ENCODE peak calls at places on chromosomes 7 and 10, in eight cellular contexts. U is fibroblast of lung; E is adrenal gland; X is DND-41; C is transverse colon; L is effector memory CD4-positive, alpha-beta T cell; Q is colonic mucosa; B is psoas muscle. J is an unnamed sample. For H3K9me3, the result is how much of the 10 kb centered on the place peaks cover.

GRCh38 chr7:19522486-19522885 is 186.4 kb downstream of the POLR1F start:
- DNase-seq in U (peak), E (no peak), X (no peak), C (no peak), L (no peak), Q (no peak), B (no peak), J (no peak)

GRCh38 chr10:96831867-96832720 is at the start of gene LCOR:
- DNase-seq in U (peak), E (peak), X (peak), C (peak), L (peak), Q (peak), B (peak), J (peak)

GRCh38 chr10:102523250-102524029 is 19.7 kb downstream of the SUFU start:
- DNase-seq in U (peak), E (peak), X (no peak), C (no peak), L (no peak), Q (no peak), B (peak), J (peak)

GRCh38 chr7:130281227-130281626 is 11.7 kb upstream of the CPA4 start:
- DNase-seq in U (peak), E (no peak), X (no peak), C (no peak), L (no peak), Q (no peak), B (no peak), J (no peak)

GRCh38 chr10:70985824-70986336 is 97.5 kb upstream of the PCBD1 start:
- DNase-seq in U (no peak), E (no peak), X (peak), C (peak), L (no peak), Q (peak), B (no peak), J (no peak)

GRCh38 chr7:105007298-105007697 is 6.7 kb upstream of the KMT2E start:
- DNase-seq in U (no peak), E (no peak), X (no peak), C (no peak), L (no peak), Q (no peak), B (no peak), J (no peak)

GRCh38 chr10:68668972-68669371 is 52.1 kb upstream of the CCAR1 start:
- DNase-seq in U (no peak), E (no peak), X (no peak), C (no peak), L (no peak), Q (no peak), B (no peak), J (no peak)

GRCh38 chr10:17214991-17215781 is 12.9 kb upstream of the VIM start:
- DNase-seq in U (peak), E (peak), X (no peak), C (no peak), L (no peak), Q (no peak), B (no peak), J (no peak)

GRCh38 chr7:138116156-138116555 is 39.9 kb downstream of the AKR1D1 start:
- DNase-seq in U (peak), E (no peak), X (no peak), C (no peak), L (no peak), Q (no peak), B (no peak), J (no peak)

GRCh38 chr7:112789453-112789823 is 755 bp downstream of the TMEM168 start:
- DNase-seq in U (no peak), E (no peak), X (no peak), C (no peak), L (no peak), Q (no peak), B (no peak), J (no peak)

GRCh38 chr10:27068217-27068891 is 31.9 kb downstream of the ANKRD26 start:
- DNase-seq in U (no peak), E (no peak), X (no peak), C (no peak), L (no peak), Q (no peak), B (no peak), J (no peak)

GRCh38 chr7:137978464-137979237 is 23.2 kb downstream of the CREB3L2 start:
- DNase-seq in U (peak), E (peak), X (no peak), C (peak), L (no peak), Q (no peak), B (peak), J (peak)

GRCh38 chr7:1033546-1034145 is 10.7 kb upstream of the GPR146 start:
- DNase-seq in U (no peak), E (no peak), X (no peak), C (no peak), L (peak), Q (no peak), B (no peak), J (no peak)

GRCh38 chr10:88004451-88004850 is 141.0 kb downstream of the PTEN start:
- DNase-seq in U (peak), E (no peak), X (no peak), C (no peak), L (no peak), Q (no peak), B (no peak), J (no peak)

GRCh38 chr10:102240467-102241036 is 760 bp downstream of the PITX3 start:
- DNase-seq in U (no peak), E (no peak), X (no peak), C (no peak), L (no peak), Q (no peak), B (peak), J (peak)

GRCh38 chr10:78529262-78529661 is 495.6 kb downstream of the RPS24 start:
- DNase-seq in U (no peak), E (no peak), X (no peak), C (no peak), L (no peak), Q (no peak), B (no peak), J (no peak)

DNA sequence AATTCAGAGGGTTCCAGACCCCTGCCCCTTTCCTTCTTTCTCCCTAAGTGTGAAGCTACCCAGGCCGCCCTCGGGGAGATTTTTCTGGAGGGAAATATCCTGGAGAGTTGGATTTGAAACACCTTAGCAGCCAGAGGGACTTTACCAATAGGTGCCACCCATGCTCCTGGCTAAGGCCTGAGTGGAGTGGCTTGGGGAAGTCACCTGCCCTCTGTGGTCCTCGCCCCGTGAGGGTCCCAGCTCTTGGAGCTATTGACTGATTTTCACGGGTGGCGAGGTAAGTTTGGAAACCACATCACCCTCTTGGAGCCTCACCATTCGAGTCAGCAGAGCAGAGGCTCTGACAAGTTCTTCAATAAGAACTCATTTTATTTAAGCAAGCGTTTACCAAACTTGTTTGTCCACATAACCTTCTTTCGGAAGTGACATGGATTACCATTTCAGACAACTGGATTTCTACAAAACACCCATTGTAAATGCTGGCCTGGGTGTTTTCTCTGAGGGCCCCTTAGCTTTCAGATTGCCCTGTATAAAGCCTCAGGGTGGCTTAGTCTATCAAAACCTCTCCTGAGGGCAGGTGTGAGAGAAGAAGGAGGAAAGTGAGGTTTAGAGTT is 20.4 kb downstream of the AQP1 start:
- DNase-seq in U (no peak), E (no peak), X (no peak), C (no peak), L (no peak), Q (peak), B (no peak), J (peak)
- H3K4me3 ChIP-seq in U (no peak), E (no peak), X (no peak), C (no peak), L (no peak), Q (no peak), B (peak), J (no peak)

GRCh38 chr7:159246702-159247480 is 102.2 kb upstream of the VIPR2 start:
- DNase-seq in U (no peak), E (no peak), X (no peak), C (no peak), L (no peak), Q (no peak), B (no peak), J (no peak)

GRCh38 chr7:159253657-159254056 is 109.0 kb upstream of the VIPR2 start:
- DNase-seq in U (no peak), E (no peak), X (peak), C (no peak), L (no peak), Q (no peak), B (no peak), J (no peak)

DNA sequence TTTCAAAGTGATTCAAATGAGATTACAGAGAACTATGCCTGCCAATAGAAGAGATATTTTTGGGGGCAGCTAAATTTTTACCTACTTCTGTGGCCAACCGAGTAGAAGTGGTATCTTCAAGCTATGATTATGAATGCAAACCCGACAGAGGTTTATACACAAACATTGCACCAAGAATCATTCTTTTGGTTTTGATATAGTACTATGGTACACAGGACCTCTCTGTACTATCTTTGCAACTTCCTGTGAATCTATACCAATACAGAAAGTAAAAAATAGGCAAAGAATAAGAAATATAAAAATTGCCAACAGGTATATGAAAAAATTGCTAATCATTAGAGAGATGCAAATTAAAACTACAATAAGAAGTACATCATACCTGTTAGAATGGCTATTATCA is 103.2 kb upstream of the VIPR2 start:
- DNase-seq in U (no peak), E (no peak), X (no peak), C (no peak), L (no peak), Q (no peak), B (no peak), J (no peak)
- H3K9me3 ChIP-seq in U (under half), E (under half), X (under half), C (under half), L (under half), Q (under half), B (under half), J (under half)

GRCh38 chr10:91210435-91210834 is 10.0 kb upstream of the PCGF5 start:
- DNase-seq in U (no peak), E (peak), X (peak), C (peak), L (no peak), Q (peak), B (no peak), J (no peak)
- H3K4me3 ChIP-seq in U (no peak), E (no peak), X (no peak), C (no peak), L (no peak), Q (no peak), B (no peak), J (no peak)

GRCh38 chr10:37752309-37752875 is 105.0 kb downstream of the ZNF248 start:
- DNase-seq in U (no peak), E (no peak), X (no peak), C (no peak), L (no peak), Q (no peak), B (no peak), J (no peak)

GRCh38 chr10:37747081-37747480 is 110.3 kb downstream of the ZNF248 start:
- DNase-seq in U (no peak), E (no peak), X (no peak), C (no peak), L (no peak), Q (no peak), B (no peak), J (no peak)

DNA sequence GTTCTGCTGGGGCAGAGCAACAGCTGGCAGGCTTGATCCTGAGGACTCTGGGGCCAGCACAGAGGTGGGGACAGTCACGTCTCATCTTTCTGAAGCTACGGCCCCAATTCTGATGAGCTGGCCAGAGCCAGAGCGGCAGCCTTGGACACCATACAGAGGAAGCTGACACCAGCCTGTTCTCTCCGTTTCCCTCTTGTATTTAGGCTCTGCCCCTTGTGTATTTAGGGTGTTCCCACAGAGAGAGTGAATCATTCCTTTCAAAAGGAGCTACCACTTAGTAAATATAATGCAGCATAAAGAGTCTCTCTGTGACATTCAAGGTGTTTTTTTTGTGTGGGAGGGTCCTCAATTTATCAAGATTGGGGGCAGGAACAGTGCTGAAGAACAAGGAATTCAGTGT is 109.2 kb downstream of the ZNF248 start:
- DNase-seq in U (no peak), E (no peak), X (no peak), C (no peak), L (no peak), Q (no peak), B (no peak), J (no peak)
- H3K9me3 ChIP-seq in U (under half), E (under half), X (under half), C (under half), L (under half), Q (under half), B (under half), J (under half)

DNA sequence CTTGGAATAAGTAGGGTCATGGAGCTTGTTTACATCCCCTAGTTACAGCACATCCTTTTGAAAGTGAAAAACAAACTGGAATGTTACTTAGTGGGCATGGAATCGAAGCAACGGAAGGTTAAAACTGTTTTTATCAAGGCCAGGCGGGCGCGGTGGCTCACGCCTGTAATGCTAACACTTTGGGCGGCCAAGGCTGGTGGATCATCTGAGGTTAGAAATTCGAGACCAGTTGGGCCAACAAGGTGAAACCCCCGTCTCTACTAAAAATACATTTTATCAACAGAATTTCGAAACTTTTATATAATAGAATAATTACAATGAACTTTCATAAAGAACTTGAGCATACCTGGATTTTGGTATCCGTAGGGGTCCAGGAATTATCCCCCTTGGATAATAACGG is 1.1 kb upstream of the TMED4 start:
- DNase-seq in U (no peak), E (no peak), X (no peak), C (no peak), L (no peak), Q (no peak), B (no peak), J (no peak)
- H3K4me3 ChIP-seq in U (peak), E (no peak), X (no peak), C (peak), L (peak), Q (peak), B (peak), J (peak)

GRCh38 chr7:157674027-157674714 is 337.4 kb downstream of the DNAJB6 start:
- DNase-seq in U (no peak), E (peak), X (peak), C (no peak), L (no peak), Q (no peak), B (no peak), J (no peak)
- H3K9me3 ChIP-seq in U (under half), E (under half), X (under half), C (under half), L (under half), Q (under half), B (under half), J (under half)

DNA sequence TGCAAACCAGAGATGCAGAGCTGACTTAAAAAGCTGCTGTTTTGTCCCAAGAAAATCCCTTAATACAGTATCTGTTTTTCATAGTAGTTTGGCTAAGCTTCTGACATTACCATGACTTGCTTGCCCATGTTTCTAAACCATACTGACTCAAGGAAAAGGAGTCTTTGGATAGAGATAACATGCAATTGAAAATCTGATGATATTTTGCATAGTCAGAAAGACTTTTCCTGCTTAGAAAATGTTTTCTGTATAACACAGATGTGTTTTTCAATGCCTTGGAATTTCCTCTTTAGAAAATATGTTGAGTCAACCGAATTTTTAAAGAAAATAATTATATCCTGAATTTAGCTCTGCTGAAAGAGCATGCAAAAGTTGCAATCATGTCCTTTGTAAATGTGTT is 21.5 kb upstream of the AKR1E2 start:
- DNase-seq in U (no peak), E (no peak), X (no peak), C (no peak), L (no peak), Q (no peak), B (no peak), J (no peak)
- H3K4me3 ChIP-seq in U (no peak), E (no peak), X (no peak), C (no peak), L (no peak), Q (no peak), B (no peak), J (no peak)

GRCh38 chr10:130707389-130707979 is 571.3 kb downstream of the GLRX3 start:
- DNase-seq in U (no peak), E (no peak), X (no peak), C (no peak), L (no peak), Q (no peak), B (no peak), J (no peak)
- H3K9me3 ChIP-seq in U (under half), E (under half), X (under half), C (under half), L (under half), Q (under half), B (under half), J (under half)